ENCODE peak calls at places on chromosomes 2 and 18, in nine cellular contexts. Z is sciatic nerve; O is NCI-H1092; Y is activated CD4-positive, alpha-beta T cell treated with anti-CD3 and anti-CD28 coated beads, Interleukin-2, amount 10 ng/mL, durations not matched to agents 7 days and 5 days; M is RKO; I is heart right ventricle; G is CD4-positive, alpha-beta T cell; T is LoVo; X is T-helper 2 cell. Q is an unnamed sample.

GRCh38 chr2:37720533-37721218 is 49.2 kb upstream of the CDC42EP3 start:
- DNase-seq in G (no peak), I (no peak), Y (no peak), T (no peak), O (no peak), M (no peak), X (no peak), Z (no peak), Q (no peak)

GRCh38 chr2:226788064-226788463 is 11.6 kb downstream of the IRS1 start:
- DNase-seq in Y (no peak), I (no peak), X (no peak), O (no peak), M (no peak), G (no peak), T (no peak), Z (no peak), Q (no peak)

GRCh38 chr2:72916743-72917137 is 579 bp upstream of the EMX1 start:
- DNase-seq in I (no peak), M (no peak), T (peak; percentile 23), Y (no peak), X (no peak), G (no peak), O (no peak), Z (no peak), Q (no peak)

GRCh38 chr18:43278401-43278800 is 1.1 kb upstream of the SYT4 start:
- DNase-seq in I (no peak), T (no peak), O (no peak), M (no peak), Y (no peak), Z (no peak), G (no peak), X (no peak), Q (no peak)

GRCh38 chr2:15794608-15795134 is 145.7 kb upstream of the MYCN start:
- DNase-seq in Y (no peak), Z (no peak), G (no peak), X (no peak), I (no peak), M (no peak), O (no peak), T (no peak), Q (no peak)

GRCh38 chr2:10646153-10646552 is 43.6 kb downstream of the NOL10 start:
- DNase-seq in T (no peak), O (no peak), Y (no peak), M (no peak), X (no peak), Z (no peak), G (no peak), I (no peak), Q (no peak)

GRCh38 chr18:12543697-12544096 is 114.2 kb downstream of the SPIRE1 start:
- DNase-seq in T (no peak), O (no peak), Y (no peak), I (no peak), M (no peak), G (no peak), Z (no peak), X (no peak), Q (no peak)

GRCh38 chr2:74715880-74716279 is 61.8 kb downstream of the SEMA4F start:
- DNase-seq in Z (no peak), Y (no peak), O (no peak), G (no peak), I (no peak), T (no peak), X (no peak), M (no peak), Q (no peak)

GRCh38 chr2:230601510-230601909 is 111.1 kb upstream of the CAB39 start:
- DNase-seq in M (no peak), I (no peak), G (no peak), Z (no peak), O (no peak), X (no peak), Y (no peak), T (no peak), Q (no peak)

GRCh38 chr18:555705-556402 is 24.3 kb upstream of the CETN1 start:
- DNase-seq in Z (no peak), I (no peak), M (no peak), T (no peak), G (no peak), Y (no peak), X (no peak), O (no peak), Q (no peak)

GRCh38 chr2:111653103-111653624 is 230.8 kb downstream of the ANAPC1 start:
- DNase-seq in X (no peak), Y (no peak), M (no peak), T (no peak), I (no peak), O (no peak), G (no peak), Z (no peak), Q (no peak)

GRCh38 chr2:231900486-231900942 is 25.7 kb downstream of the NPPC start:
- DNase-seq in T (peak; percentile 78), Y (peak; percentile 57), O (no peak), G (peak; percentile 29), X (peak; percentile 36), Z (peak; percentile 82), I (peak; percentile 65), M (peak; percentile 81), Q (peak; percentile 92)

GRCh38 chr2:163613155-163613554 is 122.7 kb downstream of the FIGN start:
- DNase-seq in M (no peak), T (no peak), I (no peak), G (no peak), Y (no peak), X (no peak), O (no peak), Z (no peak), Q (no peak)

GRCh38 chr2:6863792-6864191 is 1.9 kb downstream of the CMPK2 start:
- DNase-seq in T (no peak), O (peak; percentile 2), Y (no peak), X (no peak), Z (no peak), M (no peak), I (peak; percentile 61), G (no peak), Q (no peak)

GRCh38 chr2:128305555-128306080 is 13.1 kb downstream of the HS6ST1 start:
- DNase-seq in Y (no peak), Z (no peak), T (no peak), O (peak; percentile 78), I (no peak), M (no peak), X (no peak), G (no peak), Q (peak; percentile 66)

GRCh38 chr2:102053096-102053495 is 61.3 kb downstream of the IL1R2 start:
- DNase-seq in Y (no peak), T (no peak), M (no peak), O (no peak), Z (no peak), I (no peak), X (no peak), G (no peak), Q (no peak)

GRCh38 chr2:11665510-11666362 is 4.3 kb downstream of the NTSR2 start:
- DNase-seq in X (no peak), G (no peak), Z (peak; percentile 28), M (no peak), T (no peak), Y (no peak), I (no peak), O (no peak), Q (no peak)

GRCh38 chr18:48534364-48534763 is 4.5 kb upstream of the CTIF start:
- DNase-seq in O (no peak), Y (no peak), I (no peak), X (no peak), M (no peak), G (no peak), Z (no peak), T (no peak), Q (no peak)

GRCh38 chr2:96341641-96342040 is 6.1 kb downstream of the NCAPH start:
- DNase-seq in O (no peak), X (peak; percentile 37), G (no peak), T (no peak), Z (no peak), M (no peak), I (no peak), Y (no peak), Q (no peak)

GRCh38 chr18:51236225-51236624 is 38.7 kb upstream of the MEX3C start:
- DNase-seq in Z (no peak), M (peak; percentile 36), X (no peak), O (no peak), G (no peak), T (peak; percentile 50), I (no peak), Y (no peak), Q (no peak)

GRCh38 chr2:216308532-216308931 is 63.8 kb downstream of the MARCHF4 start:
- DNase-seq in G (no peak), T (no peak), Z (no peak), M (no peak), O (no peak), I (no peak), X (no peak), Y (no peak), Q (no peak)

GRCh38 chr2:238821391-238821790 is 26.5 kb upstream of the TWIST2 start:
- DNase-seq in M (peak; percentile 32), Y (no peak), X (no peak), O (no peak), Z (no peak), T (no peak), I (no peak), G (no peak), Q (no peak)

GRCh38 chr18:34977787-34978532 is 63.3 kb upstream of the MAPRE2 start:
- DNase-seq in G (peak; percentile 45), O (peak; percentile 43), Z (no peak), Y (peak; percentile 53), I (peak; percentile 19), M (peak; percentile 50), X (peak; percentile 7), T (peak; percentile 7), Q (peak; percentile 84)

Q was measured in Right ventricle myocardium inferior.